ENCODE peak calls at places on chromosomes 16 and 17, in eight cellular contexts. One of them, this sample, is unnamed.

GRCh38 chr16:64846966-64847365 is 274.9 kb downstream of the CDH11 start:
- DNase-seq in dorsolateral prefrontal cortex: no peak
- DNase-seq in transverse colon: no peak
- DNase-seq in left ventricle myocardium inferior: no peak
- DNase-seq in uterus: no peak
- DNase-seq in ovary: no peak
- DNase-seq in glutamatergic neuron: no peak
- DNase-seq in fibroblast of the aortic adventitia: no peak
- DNase-seq in this sample: no peak

GRCh38 chr17:56593741-56594527 is 435 bp downstream of the NOG start:
- DNase-seq in dorsolateral prefrontal cortex: peak
- DNase-seq in transverse colon: peak
- DNase-seq in left ventricle myocardium inferior: peak
- DNase-seq in uterus: peak
- DNase-seq in ovary: peak
- DNase-seq in glutamatergic neuron: peak
- DNase-seq in fibroblast of the aortic adventitia: peak
- DNase-seq in this sample: peak

GRCh38 chr16:11907160-11907970 is 8.4 kb downstream of the GSPT1 start:
- DNase-seq in dorsolateral prefrontal cortex: no peak
- DNase-seq in transverse colon: no peak
- DNase-seq in left ventricle myocardium inferior: no peak
- DNase-seq in uterus: no peak
- DNase-seq in ovary: no peak
- DNase-seq in glutamatergic neuron: no peak
- DNase-seq in fibroblast of the aortic adventitia: no peak
- DNase-seq in this sample: no peak

GRCh38 chr16:7397901-7398300 is 65.3 kb downstream of the RBFOX1 start:
- DNase-seq in dorsolateral prefrontal cortex: no peak
- DNase-seq in transverse colon: no peak
- DNase-seq in left ventricle myocardium inferior: no peak
- DNase-seq in uterus: no peak
- DNase-seq in ovary: no peak
- DNase-seq in glutamatergic neuron: no peak
- DNase-seq in fibroblast of the aortic adventitia: no peak
- DNase-seq in this sample: peak

GRCh38 chr17:79943354-79944241 is 92.1 kb downstream of the TBC1D16 start:
- DNase-seq in dorsolateral prefrontal cortex: peak
- DNase-seq in transverse colon: peak
- DNase-seq in left ventricle myocardium inferior: peak
- DNase-seq in uterus: peak
- DNase-seq in ovary: peak
- DNase-seq in glutamatergic neuron: no peak
- DNase-seq in fibroblast of the aortic adventitia: no peak
- DNase-seq in this sample: no peak

GRCh38 chr16:11417487-11417886 is 72.2 kb downstream of the RMI2 start:
- DNase-seq in dorsolateral prefrontal cortex: no peak
- DNase-seq in transverse colon: no peak
- DNase-seq in left ventricle myocardium inferior: peak
- DNase-seq in uterus: no peak
- DNase-seq in ovary: no peak
- DNase-seq in glutamatergic neuron: no peak
- DNase-seq in fibroblast of the aortic adventitia: no peak
- DNase-seq in this sample: no peak

GRCh38 chr17:49659983-49660382 is 17.9 kb downstream of the SPOP start:
- DNase-seq in dorsolateral prefrontal cortex: no peak
- DNase-seq in transverse colon: no peak
- DNase-seq in left ventricle myocardium inferior: no peak
- DNase-seq in uterus: no peak
- DNase-seq in ovary: no peak
- DNase-seq in glutamatergic neuron: no peak
- DNase-seq in fibroblast of the aortic adventitia: no peak
- DNase-seq in this sample: no peak

GRCh38 chr17:40779181-40779909 is 3.0 kb downstream of the KRT27 start:
- DNase-seq in dorsolateral prefrontal cortex: no peak
- DNase-seq in transverse colon: no peak
- DNase-seq in left ventricle myocardium inferior: no peak
- DNase-seq in uterus: no peak
- DNase-seq in ovary: no peak
- DNase-seq in glutamatergic neuron: peak
- DNase-seq in fibroblast of the aortic adventitia: no peak
- DNase-seq in this sample: no peak

GRCh38 chr17:30599424-30600061 is 122.3 kb downstream of the GOSR1 start:
- DNase-seq in dorsolateral prefrontal cortex: no peak
- DNase-seq in transverse colon: peak
- DNase-seq in left ventricle myocardium inferior: no peak
- DNase-seq in uterus: no peak
- DNase-seq in ovary: no peak
- DNase-seq in glutamatergic neuron: no peak
- DNase-seq in fibroblast of the aortic adventitia: no peak
- DNase-seq in this sample: no peak

GRCh38 chr17:48954300-48954755 is 9.7 kb upstream of the SNF8 start:
- DNase-seq in dorsolateral prefrontal cortex: no peak
- DNase-seq in transverse colon: peak
- DNase-seq in left ventricle myocardium inferior: no peak
- DNase-seq in uterus: no peak
- DNase-seq in ovary: no peak
- DNase-seq in glutamatergic neuron: peak
- DNase-seq in fibroblast of the aortic adventitia: peak
- DNase-seq in this sample: peak

GRCh38 chr16:9049241-9049640 is 42.2 kb upstream of the HAPSTR1 start:
- DNase-seq in dorsolateral prefrontal cortex: no peak
- DNase-seq in transverse colon: no peak
- DNase-seq in left ventricle myocardium inferior: no peak
- DNase-seq in uterus: no peak
- DNase-seq in ovary: no peak
- DNase-seq in glutamatergic neuron: no peak
- DNase-seq in fibroblast of the aortic adventitia: peak
- DNase-seq in this sample: peak

GRCh38 chr17:45931677-45932076 is 37.3 kb downstream of the MAPT start:
- DNase-seq in dorsolateral prefrontal cortex: no peak
- DNase-seq in transverse colon: no peak
- DNase-seq in left ventricle myocardium inferior: no peak
- DNase-seq in uterus: no peak
- DNase-seq in ovary: no peak
- DNase-seq in glutamatergic neuron: no peak
- DNase-seq in fibroblast of the aortic adventitia: no peak
- DNase-seq in this sample: no peak

GRCh38 chr16:76676356-76676755 is 399.2 kb downstream of the CNTNAP4 start:
- DNase-seq in dorsolateral prefrontal cortex: no peak
- DNase-seq in transverse colon: no peak
- DNase-seq in left ventricle myocardium inferior: no peak
- DNase-seq in uterus: no peak
- DNase-seq in ovary: no peak
- DNase-seq in glutamatergic neuron: no peak
- DNase-seq in fibroblast of the aortic adventitia: no peak
- DNase-seq in this sample: no peak

GRCh38 chr17:64107517-64108235 is 22.3 kb downstream of the ERN1 start:
- DNase-seq in dorsolateral prefrontal cortex: no peak
- DNase-seq in transverse colon: no peak
- DNase-seq in left ventricle myocardium inferior: no peak
- DNase-seq in uterus: no peak
- DNase-seq in ovary: no peak
- DNase-seq in glutamatergic neuron: no peak
- DNase-seq in fibroblast of the aortic adventitia: no peak
- DNase-seq in this sample: no peak

GRCh38 chr17:34369196-34369500 is 6.1 kb upstream of the CCL1 start:
- DNase-seq in dorsolateral prefrontal cortex: no peak
- DNase-seq in transverse colon: no peak
- DNase-seq in left ventricle myocardium inferior: no peak
- DNase-seq in uterus: no peak
- DNase-seq in ovary: no peak
- DNase-seq in glutamatergic neuron: no peak
- DNase-seq in fibroblast of the aortic adventitia: no peak
- DNase-seq in this sample: no peak

GRCh38 chr17:68431661-68432071 is 25.6 kb downstream of the WIPI1 start:
- DNase-seq in dorsolateral prefrontal cortex: no peak
- DNase-seq in transverse colon: no peak
- DNase-seq in left ventricle myocardium inferior: no peak
- DNase-seq in uterus: no peak
- DNase-seq in ovary: no peak
- DNase-seq in glutamatergic neuron: peak
- DNase-seq in fibroblast of the aortic adventitia: no peak
- DNase-seq in this sample: no peak

GRCh38 chr17:1683489-1683888 is 1.2 kb downstream of the PRPF8 start:
- DNase-seq in dorsolateral prefrontal cortex: no peak
- DNase-seq in transverse colon: no peak
- DNase-seq in left ventricle myocardium inferior: no peak
- DNase-seq in uterus: no peak
- DNase-seq in ovary: no peak
- DNase-seq in glutamatergic neuron: no peak
- DNase-seq in fibroblast of the aortic adventitia: no peak
- DNase-seq in this sample: no peak

GRCh38 chr16:88839026-88839529 is 17.7 kb downstream of the GALNS start:
- DNase-seq in dorsolateral prefrontal cortex: no peak
- DNase-seq in transverse colon: no peak
- DNase-seq in left ventricle myocardium inferior: no peak
- DNase-seq in uterus: no peak
- DNase-seq in ovary: no peak
- DNase-seq in glutamatergic neuron: no peak
- DNase-seq in fibroblast of the aortic adventitia: no peak
- DNase-seq in this sample: no peak

GRCh38 chr16:69477546-69477945 is 53.1 kb downstream of the CYB5B start:
- DNase-seq in dorsolateral prefrontal cortex: no peak
- DNase-seq in transverse colon: no peak
- DNase-seq in left ventricle myocardium inferior: no peak
- DNase-seq in uterus: no peak
- DNase-seq in ovary: no peak
- DNase-seq in glutamatergic neuron: no peak
- DNase-seq in fibroblast of the aortic adventitia: peak
- DNase-seq in this sample: peak

GRCh38 chr17:63002625-63003024 is 36.6 kb downstream of the TANC2 start:
- DNase-seq in dorsolateral prefrontal cortex: no peak
- DNase-seq in transverse colon: no peak
- DNase-seq in left ventricle myocardium inferior: no peak
- DNase-seq in uterus: no peak
- DNase-seq in ovary: no peak
- DNase-seq in glutamatergic neuron: no peak
- DNase-seq in fibroblast of the aortic adventitia: no peak
- DNase-seq in this sample: no peak

GRCh38 chr17:63001689-63002394 is 35.8 kb downstream of the TANC2 start:
- DNase-seq in dorsolateral prefrontal cortex: no peak
- DNase-seq in transverse colon: no peak
- DNase-seq in left ventricle myocardium inferior: no peak
- DNase-seq in uterus: no peak
- DNase-seq in ovary: no peak
- DNase-seq in glutamatergic neuron: no peak
- DNase-seq in fibroblast of the aortic adventitia: no peak
- DNase-seq in this sample: peak

GRCh38 chr17:62995377-62995885 is 29.4 kb downstream of the TANC2 start:
- DNase-seq in dorsolateral prefrontal cortex: no peak
- DNase-seq in transverse colon: peak
- DNase-seq in left ventricle myocardium inferior: no peak
- DNase-seq in uterus: no peak
- DNase-seq in ovary: no peak
- DNase-seq in glutamatergic neuron: peak
- DNase-seq in fibroblast of the aortic adventitia: peak
- DNase-seq in this sample: peak

GRCh38 chr17:62996221-62996620 is 30.2 kb downstream of the TANC2 start:
- DNase-seq in dorsolateral prefrontal cortex: no peak
- DNase-seq in transverse colon: no peak
- DNase-seq in left ventricle myocardium inferior: no peak
- DNase-seq in uterus: no peak
- DNase-seq in ovary: no peak
- DNase-seq in glutamatergic neuron: no peak
- DNase-seq in fibroblast of the aortic adventitia: no peak
- DNase-seq in this sample: no peak

GRCh38 chr17:62998665-62999393 is 32.8 kb downstream of the TANC2 start:
- DNase-seq in dorsolateral prefrontal cortex: no peak
- DNase-seq in transverse colon: no peak
- DNase-seq in left ventricle myocardium inferior: no peak
- DNase-seq in uterus: no peak
- DNase-seq in ovary: no peak
- DNase-seq in glutamatergic neuron: no peak
- DNase-seq in fibroblast of the aortic adventitia: peak
- DNase-seq in this sample: no peak
- TF ChIP-seq CTCF in dorsolateral prefrontal cortex: no peak
- TF ChIP-seq CTCF in transverse colon: no peak
- TF ChIP-seq CTCF in left ventricle myocardium inferior: no peak
- TF ChIP-seq CTCF in uterus: no peak
- TF ChIP-seq CTCF in ovary: no peak
- TF ChIP-seq CTCF in glutamatergic neuron: no peak
- TF ChIP-seq CTCF in fibroblast of the aortic adventitia: no peak
- TF ChIP-seq CTCF in this sample: no peak

GRCh38 chr16:81558444-81559175 is 114.0 kb downstream of the CMIP start:
- DNase-seq in dorsolateral prefrontal cortex: no peak
- DNase-seq in transverse colon: peak
- DNase-seq in left ventricle myocardium inferior: no peak
- DNase-seq in uterus: no peak
- DNase-seq in ovary: no peak
- DNase-seq in glutamatergic neuron: no peak
- DNase-seq in fibroblast of the aortic adventitia: no peak
- DNase-seq in this sample: no peak
- TF ChIP-seq CTCF in dorsolateral prefrontal cortex: no peak
- TF ChIP-seq CTCF in transverse colon: no peak
- TF ChIP-seq CTCF in left ventricle myocardium inferior: no peak
- TF ChIP-seq CTCF in uterus: no peak
- TF ChIP-seq CTCF in ovary: no peak
- TF ChIP-seq CTCF in glutamatergic neuron: no peak
- TF ChIP-seq CTCF in fibroblast of the aortic adventitia: no peak
- TF ChIP-seq CTCF in this sample: no peak

DNA sequence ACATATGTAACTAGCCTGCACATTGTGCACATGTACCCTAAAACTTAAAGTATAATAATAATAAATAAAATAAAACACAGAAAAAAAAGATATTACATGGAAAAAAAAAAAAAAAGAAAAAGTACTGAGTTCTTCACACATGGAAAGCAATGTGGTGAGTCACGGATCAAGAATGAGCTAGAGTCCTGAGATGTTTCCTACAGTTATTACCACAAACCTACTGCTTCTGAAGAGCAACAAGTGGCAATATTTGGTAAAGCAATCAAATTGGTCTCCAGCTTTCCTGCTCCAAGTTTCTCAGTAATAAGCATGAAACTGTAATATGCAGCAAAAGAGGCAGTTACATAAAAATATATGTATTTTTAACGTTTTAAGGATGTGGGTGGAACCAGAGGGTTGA is 223.3 kb upstream of the SALL1 start:
- DNase-seq in dorsolateral prefrontal cortex: no peak
- DNase-seq in transverse colon: no peak
- DNase-seq in left ventricle myocardium inferior: no peak
- DNase-seq in uterus: no peak
- DNase-seq in ovary: no peak
- DNase-seq in glutamatergic neuron: no peak
- DNase-seq in fibroblast of the aortic adventitia: peak
- DNase-seq in this sample: peak
- TF ChIP-seq CTCF in dorsolateral prefrontal cortex: no peak
- TF ChIP-seq CTCF in transverse colon: no peak
- TF ChIP-seq CTCF in left ventricle myocardium inferior: no peak
- TF ChIP-seq CTCF in uterus: no peak
- TF ChIP-seq CTCF in ovary: no peak
- TF ChIP-seq CTCF in glutamatergic neuron: no peak
- TF ChIP-seq CTCF in fibroblast of the aortic adventitia: peak
- TF ChIP-seq CTCF in this sample: peak

DNA sequence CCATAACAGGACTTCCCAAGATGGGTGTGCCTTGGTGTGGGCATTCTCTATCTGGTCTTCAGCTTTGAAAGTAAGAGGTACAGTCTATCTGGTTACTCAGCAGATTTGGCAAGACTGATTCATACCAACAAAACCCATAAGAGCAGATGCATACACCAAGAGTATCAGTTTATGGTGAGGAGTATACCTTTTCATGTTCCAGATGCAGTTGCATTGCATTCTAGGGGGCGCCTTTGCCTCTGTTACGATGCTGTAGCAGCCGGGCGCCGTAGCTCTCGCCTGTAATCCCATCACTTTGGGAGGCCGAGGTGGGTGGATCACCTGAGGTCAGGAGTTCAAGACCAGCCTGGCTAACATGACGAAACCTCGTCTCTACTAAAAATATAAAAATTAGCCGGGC is 31.1 kb upstream of the CARMIL2 start:
- DNase-seq in dorsolateral prefrontal cortex: no peak
- DNase-seq in transverse colon: no peak
- DNase-seq in left ventricle myocardium inferior: no peak
- DNase-seq in uterus: no peak
- DNase-seq in ovary: no peak
- DNase-seq in glutamatergic neuron: no peak
- DNase-seq in fibroblast of the aortic adventitia: no peak
- DNase-seq in this sample: no peak
- TF ChIP-seq CTCF in dorsolateral prefrontal cortex: no peak
- TF ChIP-seq CTCF in transverse colon: no peak
- TF ChIP-seq CTCF in left ventricle myocardium inferior: no peak
- TF ChIP-seq CTCF in uterus: no peak
- TF ChIP-seq CTCF in ovary: no peak
- TF ChIP-seq CTCF in glutamatergic neuron: no peak
- TF ChIP-seq CTCF in fibroblast of the aortic adventitia: no peak
- TF ChIP-seq CTCF in this sample: peak

This sample was measured in HFFc6.